ENCODE peak calls at places on chromosome 1, in six cellular contexts. J is Peyer's patch; X is CD4-positive, alpha-beta T cell; V is tibial artery; T is GM23338; P is PC-9. N is an unnamed sample.

GRCh38 chr1:8427493-8427892 is 109.6 kb downstream of the SLC45A1 start:
- DNase-seq in J (no peak), X (no peak), V (no peak), T (no peak), P (no peak), N (no peak)

GRCh38 chr1:200535605-200536004 is 84.9 kb downstream of the KIF14 start:
- DNase-seq in J (no peak), X (no peak), V (no peak), T (peak; percentile 68), P (peak; percentile 68), N (peak; percentile 92)

GRCh38 chr1:222093518-222093917 is 351.6 kb upstream of the DUSP10 start:
- DNase-seq in J (no peak), X (no peak), V (no peak), T (no peak), P (no peak), N (no peak)

GRCh38 chr1:7691557-7691956 is 79.5 kb upstream of the VAMP3 start:
- DNase-seq in J (no peak), X (no peak), V (no peak), T (no peak), P (no peak), N (no peak)

GRCh38 chr1:152961201-152961891 is 9.1 kb upstream of the SPRR4 start:
- DNase-seq in J (no peak), X (no peak), V (no peak), T (no peak), P (no peak), N (no peak)

GRCh38 chr1:29196863-29197589 is 15.3 kb upstream of the SRSF4 start:
- DNase-seq in J (no peak), X (no peak), V (no peak), T (no peak), P (no peak), N (no peak)

GRCh38 chr1:3746389-3746783 is 5.9 kb upstream of the CCDC27 start:
- DNase-seq in J (no peak), X (no peak), V (no peak), T (peak; percentile 86), P (no peak), N (no peak)

GRCh38 chr1:48246727-48247126 is 24.2 kb downstream of the SLC5A9 start:
- DNase-seq in J (peak; percentile 86), X (no peak), V (peak; percentile 74), T (no peak), P (no peak), N (no peak)

GRCh38 chr1:65308781-65309316 is 494 bp upstream of the DNAJC6 start:
- DNase-seq in J (no peak), X (no peak), V (no peak), T (peak; percentile 11), P (no peak), N (no peak)

GRCh38 chr1:200369706-200370105 is 40.1 kb downstream of the ZNF281 start:
- DNase-seq in J (no peak), X (no peak), V (no peak), T (no peak), P (peak; percentile 61), N (no peak)

GRCh38 chr1:42012852-42013251 is 94.1 kb upstream of the HIVEP3 start:
- DNase-seq in J (no peak), X (no peak), V (no peak), T (no peak), P (no peak), N (no peak)

GRCh38 chr1:92956254-92956653 is 5.0 kb downstream of the DIPK1A start:
- DNase-seq in J (no peak), X (no peak), V (no peak), T (no peak), P (no peak), N (no peak)

GRCh38 chr1:116498789-116499628 is 71.8 kb downstream of the CD58 start:
- DNase-seq in J (no peak), X (peak; percentile 24), V (no peak), T (peak; percentile 89), P (peak; percentile 67), N (peak; percentile 70)

GRCh38 chr1:247906504-247907047 is 11.2 kb downstream of the OR2W3 start:
- DNase-seq in J (no peak), X (no peak), V (no peak), T (peak; percentile 84), P (peak; percentile 65), N (peak; percentile 81)

GRCh38 chr1:55040083-55040952 is 970 bp downstream of the PCSK9 start:
- DNase-seq in J (no peak), X (no peak), V (no peak), T (peak; percentile 41), P (no peak), N (no peak)

GRCh38 chr1:191648939-191649338 is 509.3 kb upstream of the RGS18 start:
- DNase-seq in J (no peak), X (no peak), V (no peak), T (no peak), P (no peak), N (no peak)

GRCh38 chr1:242890211-242890741 is 364.8 kb downstream of the CEP170 start:
- DNase-seq in J (no peak), X (no peak), V (no peak), T (peak; percentile 80), P (no peak), N (no peak)

GRCh38 chr1:63831409-63831808 is 57.6 kb downstream of the ROR1 start:
- DNase-seq in J (no peak), X (no peak), V (no peak), T (no peak), P (no peak), N (no peak)

GRCh38 chr1:191162762-191163161 is 685.1 kb upstream of the BRINP3 start:
- DNase-seq in J (no peak), X (no peak), V (no peak), T (no peak), P (no peak), N (no peak)

GRCh38 chr1:227883641-227884301 is 64.0 kb downstream of the WNT9A start:
- DNase-seq in J (no peak), X (no peak), V (no peak), T (no peak), P (no peak), N (no peak)

GRCh38 chr1:90959352-90960206 is 62.3 kb downstream of the ZNF644 start:
- DNase-seq in J (no peak), X (no peak), V (no peak), T (no peak), P (peak; percentile 40), N (peak; percentile 10)

GRCh38 chr1:88610687-88611086 is 73.4 kb upstream of the PKN2 start:
- DNase-seq in J (no peak), X (no peak), V (no peak), T (no peak), P (peak; percentile 32), N (no peak)

GRCh38 chr1:194644528-194644927 is 1458.1 kb upstream of the B3GALT2 start:
- DNase-seq in J (no peak), X (no peak), V (no peak), T (no peak), P (no peak), N (no peak)

GRCh38 chr1:53219711-53220110 is 723 bp downstream of the CZIB start:
- DNase-seq in J (no peak), X (no peak), V (no peak), T (no peak), P (no peak), N (no peak)
- H3K27ac ChIP-seq in J (peak overlapping the region; percentile 97), X (peak overlapping the region; percentile 96), V (peak overlapping the region; percentile 97), T (peak overlapping the region; percentile 67), P (peak overlapping the region; percentile 70), N (peak overlapping the region; percentile 91)

GRCh38 chr1:189859385-189859977 is 618.2 kb downstream of the BRINP3 start:
- DNase-seq in J (peak; percentile 54), X (no peak), V (no peak), T (peak; percentile 71), P (no peak), N (peak; percentile 5)
- TF ChIP-seq CTCF in J (peak; percentile 27), X (no peak), V (no peak), T (peak; percentile 78), P (peak; percentile 83), N (peak; percentile 33)

DNA sequence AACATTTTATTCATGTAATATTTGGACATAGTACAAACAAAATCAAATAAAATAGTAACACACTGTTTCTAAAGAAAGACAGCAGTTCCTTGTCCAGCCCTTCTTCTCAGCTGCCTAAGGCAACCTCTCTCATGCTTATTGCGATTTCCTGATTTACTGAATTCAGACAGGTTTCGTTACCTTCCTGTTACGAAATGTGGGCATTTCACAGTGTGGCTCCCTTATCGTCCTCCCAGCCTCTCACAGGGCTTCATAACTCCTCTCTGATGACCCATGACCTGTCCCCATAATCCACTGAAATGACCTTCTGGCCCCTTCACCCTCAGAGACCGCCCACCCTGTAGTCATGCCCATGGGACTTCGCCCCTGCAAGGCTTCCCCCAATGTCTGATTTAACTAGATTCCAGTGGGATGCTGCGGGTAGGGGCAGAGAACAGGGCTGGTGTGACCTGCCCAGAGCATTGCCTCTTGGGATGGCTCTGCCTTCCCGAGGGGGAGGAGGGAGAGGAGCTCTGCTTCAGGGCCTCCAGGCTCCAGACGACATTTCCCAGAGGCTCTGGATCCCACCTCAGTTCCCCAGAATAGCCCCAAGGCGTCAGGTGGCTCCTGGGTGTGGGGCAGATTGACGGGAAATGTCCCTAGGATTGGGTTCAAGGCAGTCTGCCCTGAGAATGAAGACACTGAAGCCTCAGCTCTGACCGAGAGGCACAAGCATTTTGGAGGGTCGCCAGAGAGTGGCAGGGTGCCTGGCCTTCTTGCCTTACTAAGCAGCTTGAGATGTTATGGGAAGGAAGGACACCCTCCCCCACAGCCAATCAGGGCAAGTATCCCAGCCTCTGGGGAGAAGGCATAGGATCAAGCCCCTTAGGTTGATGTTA is 20.6 kb downstream of the PADI2 start:
- DNase-seq in J (no peak), X (no peak), V (no peak), T (no peak), P (peak; percentile 56), N (no peak)
- H3K27ac ChIP-seq in J (peak overlapping the region; percentile 65), X (no peak overlapping the region), V (no peak overlapping the region), T (no peak overlapping the region), P (peak overlapping the region; percentile 43), N (peak overlapping the region; percentile 24)

GRCh38 chr1:160097196-160097910 is 1.1 kb downstream of the IGSF8 start:
- DNase-seq in J (no peak), X (no peak), V (no peak), T (no peak), P (no peak), N (no peak)
- TF ChIP-seq CTCF in J (no peak), X (no peak), V (no peak), T (no peak), P (no peak), N (no peak)

DNA sequence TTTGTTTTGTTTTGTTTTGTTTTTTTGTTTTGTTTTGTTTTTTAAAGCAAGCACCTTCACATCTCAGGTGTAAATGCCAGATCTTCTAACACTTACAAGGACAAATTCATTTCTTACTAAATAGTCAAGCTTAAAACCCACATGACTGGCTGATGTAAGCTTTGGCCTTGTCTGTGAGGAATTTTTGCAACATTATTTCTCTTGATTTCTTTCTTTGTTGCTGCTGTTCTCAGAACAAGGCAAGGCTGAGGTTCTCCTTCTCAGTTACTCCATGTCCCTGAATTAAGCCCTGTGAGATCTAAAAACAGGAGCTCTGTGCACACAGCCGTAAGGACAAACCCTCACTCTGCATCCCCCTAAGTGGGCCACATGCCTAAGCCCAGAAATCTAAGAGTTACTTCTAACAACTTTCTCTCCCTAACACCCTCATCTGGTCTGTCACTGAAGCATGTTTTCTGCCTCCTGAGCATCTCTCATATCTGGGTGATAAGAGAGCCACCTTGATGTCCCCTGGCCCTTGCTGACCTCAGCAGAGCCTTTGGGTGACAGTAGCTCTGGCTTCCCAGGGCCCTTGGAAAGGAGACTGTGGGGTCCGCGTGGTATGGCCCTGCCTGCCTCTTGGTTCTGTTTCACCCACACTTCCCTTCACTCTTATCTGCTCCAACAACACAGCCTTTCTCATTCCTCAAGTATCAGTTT is 81.2 kb upstream of the HOOK1 start:
- DNase-seq in J (no peak), X (no peak), V (no peak), T (no peak), P (no peak), N (no peak)
- H3K27ac ChIP-seq in J (peak overlapping the region; percentile 15), X (no peak overlapping the region), V (peak overlapping the region; percentile 14), T (no peak overlapping the region), P (no peak overlapping the region), N (no peak overlapping the region)